ENCODE peak calls at places on chromosomes 11 and 22, in seven cellular contexts. V is effector memory CD4-positive, alpha-beta T cell; I is fibroblast of lung; S is adrenal gland; C is stomach; A is heart right ventricle; R is GM23248. W is an unnamed sample. For H3K4me1, the result is how much of the 10 kb centered on the place peaks cover.

GRCh38 chr11:36123353-36124220 is 165.6 kb downstream of the COMMD9 start:
- DNase-seq in V (no peak), I (no peak), S (no peak), C (no peak), A (no peak), R (no peak), W (no peak)

GRCh38 chr11:132035736-132036135 is 665.3 kb downstream of the NTM start:
- DNase-seq in V (no peak), I (no peak), S (no peak), C (no peak), A (no peak), R (no peak), W (no peak)

GRCh38 chr11:95593101-95593500 is 196.5 kb downstream of the FAM76B start:
- DNase-seq in V (no peak), I (peak), S (no peak), C (no peak), A (peak), R (peak), W (no peak)

GRCh38 chr11:34602245-34602644 is 18.6 kb upstream of the EHF start:
- DNase-seq in V (no peak), I (no peak), S (no peak), C (peak), A (no peak), R (no peak), W (no peak)

GRCh38 chr11:11265994-11266606 is 87.0 kb downstream of the CSNK2A3 start:
- DNase-seq in V (peak), I (no peak), S (no peak), C (peak), A (peak), R (peak), W (no peak)

GRCh38 chr11:115659061-115659963 is 155.1 kb upstream of the CADM1 start:
- DNase-seq in V (no peak), I (peak), S (no peak), C (no peak), A (peak), R (no peak), W (peak)

GRCh38 chr22:49929553-49929979 is 11.1 kb downstream of the CRELD2 start:
- DNase-seq in V (peak), I (no peak), S (no peak), C (peak), A (peak), R (peak), W (peak)

GRCh38 chr11:96051820-96052219 is 127.9 kb upstream of the MTMR2 start:
- DNase-seq in V (no peak), I (no peak), S (no peak), C (no peak), A (no peak), R (no peak), W (no peak)

GRCh38 chr11:62444271-62444833 is 25.5 kb downstream of the SCGB1A1 start:
- DNase-seq in V (no peak), I (peak), S (peak), C (peak), A (peak), R (peak), W (peak)

GRCh38 chr22:41844036-41844435 is 11.1 kb downstream of the SREBF2 start:
- DNase-seq in V (no peak), I (no peak), S (no peak), C (no peak), A (no peak), R (no peak), W (no peak)

GRCh38 chr11:36361901-36362391 is 65.9 kb downstream of the PRR5L start:
- DNase-seq in V (no peak), I (peak), S (no peak), C (no peak), A (no peak), R (peak), W (peak)

GRCh38 chr11:64987998-64988854 is 8.5 kb downstream of the BATF2 start:
- DNase-seq in V (no peak), I (no peak), S (no peak), C (no peak), A (no peak), R (no peak), W (no peak)

GRCh38 chr11:71988050-71988449 is 10.7 kb upstream of the IL18BP start:
- DNase-seq in V (no peak), I (peak), S (peak), C (no peak), A (no peak), R (peak), W (no peak)

GRCh38 chr11:18699269-18699596 is 654 bp downstream of the TMEM86A start:
- DNase-seq in V (no peak), I (no peak), S (no peak), C (no peak), A (no peak), R (peak), W (no peak)

GRCh38 chr22:18970180-18970947 is 34.3 kb upstream of the PRODH start:
- DNase-seq in V (no peak), I (peak), S (no peak), C (no peak), A (no peak), R (peak), W (peak)

GRCh38 chr11:96748639-96749370 is 359.0 kb downstream of the JRKL start:
- DNase-seq in V (no peak), I (peak), S (no peak), C (no peak), A (no peak), R (peak), W (no peak)

DNA sequence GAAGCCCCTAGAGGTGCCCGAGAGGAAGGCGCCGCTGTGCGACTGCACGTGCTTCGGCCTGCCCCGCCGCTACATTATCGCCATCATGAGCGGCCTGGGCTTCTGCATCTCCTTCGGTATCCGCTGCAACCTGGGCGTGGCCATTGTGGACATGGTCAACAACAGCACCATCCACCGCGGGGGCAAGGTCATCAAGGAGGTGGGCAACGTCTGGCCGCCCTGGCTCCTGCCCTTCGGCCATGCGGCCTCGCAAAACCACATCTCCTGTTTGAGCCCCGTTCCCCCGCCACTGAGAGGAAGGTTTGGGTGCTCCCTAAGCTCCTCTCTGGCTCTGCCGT is 3.4 kb downstream of the SLC17A6 start:
- DNase-seq in V (no peak), I (no peak), S (no peak), C (no peak), A (no peak), R (no peak), W (peak)
- H3K4me1 ChIP-seq in V (under half), I (under half), S (under half), C (under half), A (under half), R (under half), W (under half)

DNA sequence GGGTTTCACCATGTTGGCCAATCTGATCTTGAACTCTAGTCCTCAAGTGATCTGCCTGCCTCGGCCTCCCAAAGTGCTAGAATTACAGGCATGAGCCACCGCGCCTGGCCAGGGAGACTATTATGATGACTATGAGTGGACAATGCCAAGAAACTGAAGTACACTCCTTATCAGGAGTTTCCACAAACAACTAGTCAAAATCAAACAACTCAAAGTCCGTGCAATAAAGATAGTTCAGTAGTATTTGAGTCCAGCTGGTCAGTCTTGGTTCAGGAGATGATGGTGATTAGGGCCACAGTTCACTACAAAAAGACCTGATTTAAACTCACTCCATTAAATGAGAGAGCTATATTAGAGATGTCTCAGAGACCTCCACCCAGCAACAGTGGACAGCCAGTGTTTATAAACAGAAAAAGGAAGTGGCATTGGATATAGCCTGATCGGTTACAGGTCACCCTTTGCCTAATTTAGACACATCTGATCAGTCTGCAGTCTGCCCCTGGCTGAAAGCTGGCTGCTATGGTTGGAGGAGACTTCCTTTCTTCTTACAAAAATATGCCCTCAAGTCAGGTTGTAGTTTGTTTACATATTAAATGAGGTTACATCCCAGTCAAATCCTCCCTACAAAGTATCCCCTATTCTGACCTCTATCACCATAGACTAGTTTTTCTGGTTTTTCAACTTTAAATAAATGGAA is 17.0 kb downstream of the CD3E start:
- DNase-seq in V (no peak), I (no peak), S (no peak), C (peak), A (no peak), R (no peak), W (no peak)
- H3K4me1 ChIP-seq in V (under half), I (under half), S (under half), C (under half), A (under half), R (under half), W (under half)

DNA sequence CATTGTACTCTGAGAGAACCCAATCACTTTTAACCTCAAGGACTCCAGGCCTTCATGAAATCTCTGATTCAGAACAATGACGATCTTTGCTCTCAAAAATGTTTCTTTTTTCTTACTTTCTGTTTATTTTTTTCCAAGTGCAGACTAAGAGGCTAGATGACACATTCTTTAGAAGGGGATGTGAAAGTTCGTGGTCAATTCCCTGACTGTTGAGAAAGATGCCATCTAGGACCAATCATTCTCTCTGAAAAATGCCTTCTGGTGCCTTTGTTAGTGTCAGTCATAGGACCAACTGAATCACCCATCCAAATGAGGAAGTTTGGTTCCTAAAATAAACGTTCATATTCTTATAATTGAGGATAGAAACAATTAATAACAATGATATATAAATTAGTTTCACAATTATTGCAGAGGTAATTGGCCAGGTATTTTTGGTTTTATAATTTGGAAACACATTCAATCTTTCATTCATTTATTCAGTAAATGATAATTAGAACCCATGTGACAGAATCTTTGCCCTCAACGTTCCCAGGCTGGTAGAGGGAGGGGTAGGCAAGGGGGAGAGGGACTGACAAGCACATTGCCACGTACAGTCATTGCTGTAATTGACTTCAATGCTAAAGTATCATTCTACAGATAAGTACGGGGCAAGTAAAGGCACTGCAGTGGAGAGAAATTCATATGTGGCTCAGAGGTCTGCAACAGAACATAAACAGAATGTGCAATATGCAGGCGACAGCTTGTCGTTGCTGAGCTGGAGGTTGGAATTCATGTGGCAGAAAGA is 333.4 kb upstream of the MPPED2 start:
- DNase-seq in V (no peak), I (peak), S (no peak), C (no peak), A (no peak), R (peak), W (no peak)
- H3K4me1 ChIP-seq in V (under half), I (under half), S (under half), C (under half), A (under half), R (under half), W (under half)

GRCh38 chr11:2903672-2904011 is 18.1 kb upstream of the CDKN1C start:
- DNase-seq in V (no peak), I (no peak), S (no peak), C (no peak), A (no peak), R (no peak), W (no peak)
- H3K4me1 ChIP-seq in V (under half), I (under half), S (under half), C (half or more), A (under half), R (under half), W (under half)

DNA sequence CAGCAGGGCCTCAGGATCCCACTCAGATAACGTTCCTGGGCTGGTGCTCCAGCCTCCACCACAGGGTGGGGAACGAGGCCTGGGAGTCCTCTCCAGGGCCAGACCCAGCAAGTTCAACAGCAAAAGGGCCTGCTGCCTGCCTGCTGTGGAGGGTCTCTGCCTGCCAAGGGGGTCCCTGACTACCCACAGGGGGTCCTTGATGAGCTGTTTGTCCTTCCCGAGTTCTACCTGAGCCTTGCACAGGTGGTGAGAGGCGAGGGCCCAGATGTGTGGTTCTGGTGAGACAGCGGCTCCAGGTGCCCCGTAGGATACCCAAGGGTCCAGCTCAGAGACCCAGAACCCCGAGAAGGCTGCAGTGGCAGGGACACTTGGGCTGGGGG is 4.4 kb downstream of the DUSP8 start:
- DNase-seq in V (no peak), I (no peak), S (no peak), C (no peak), A (no peak), R (no peak), W (no peak)
- H3K4me1 ChIP-seq in V (under half), I (under half), S (under half), C (under half), A (half or more), R (under half), W (under half)

GRCh38 chr11:114092478-114092877 is 33.0 kb downstream of the ZBTB16 start:
- DNase-seq in V (no peak), I (no peak), S (no peak), C (no peak), A (no peak), R (no peak), W (no peak)

GRCh38 chr11:114094516-114094915 is 35.0 kb downstream of the ZBTB16 start:
- DNase-seq in V (no peak), I (no peak), S (no peak), C (no peak), A (no peak), R (no peak), W (no peak)

GRCh38 chr11:114091791-114092397 is 32.4 kb downstream of the ZBTB16 start:
- DNase-seq in V (no peak), I (no peak), S (no peak), C (no peak), A (no peak), R (no peak), W (no peak)

GRCh38 chr11:114090976-114091375 is 31.5 kb downstream of the ZBTB16 start:
- DNase-seq in V (no peak), I (no peak), S (no peak), C (no peak), A (no peak), R (no peak), W (no peak)

DNA sequence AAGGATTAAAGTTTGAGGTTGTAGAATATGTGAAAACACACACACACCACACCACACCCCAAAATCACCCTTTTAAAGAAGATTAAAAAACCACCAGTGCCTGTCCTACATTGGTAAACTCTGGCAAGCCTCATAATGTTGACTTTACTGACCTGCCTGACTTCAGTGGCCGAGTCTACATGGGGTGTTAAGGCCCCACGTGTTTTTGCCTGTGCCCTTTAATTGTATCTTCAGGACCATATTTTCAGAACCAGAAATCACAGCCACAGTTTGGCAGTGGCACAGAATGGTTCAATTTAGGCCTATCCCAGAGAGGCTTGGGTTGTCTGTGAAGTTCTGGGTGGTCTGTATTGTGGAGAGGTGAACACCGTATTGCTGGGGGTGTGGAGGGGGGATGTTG is 33.4 kb downstream of the ZBTB16 start:
- DNase-seq in V (no peak), I (no peak), S (no peak), C (no peak), A (no peak), R (no peak), W (no peak)
- H3K4me1 ChIP-seq in V (under half), I (under half), S (under half), C (half or more), A (half or more), R (under half), W (half or more)

GRCh38 chr22:46578824-46579561 is 41.2 kb upstream of the GRAMD4 start:
- DNase-seq in V (no peak), I (peak), S (peak), C (peak), A (peak), R (peak), W (peak)

GRCh38 chr22:46578251-46578823 is 40.9 kb upstream of the CELSR1 start:
- DNase-seq in V (no peak), I (no peak), S (peak), C (no peak), A (peak), R (peak), W (peak)

GRCh38 chr22:46575915-46576555 is 38.6 kb upstream of the CELSR1 start:
- DNase-seq in V (no peak), I (no peak), S (no peak), C (no peak), A (no peak), R (no peak), W (peak)

GRCh38 chr22:46576556-46577351 is 39.3 kb upstream of the CELSR1 start:
- DNase-seq in V (peak), I (peak), S (no peak), C (peak), A (peak), R (peak), W (peak)

GRCh38 chr22:46577361-46578249 is 40.2 kb upstream of the CELSR1 start:
- DNase-seq in V (no peak), I (no peak), S (no peak), C (no peak), A (peak), R (peak), W (peak)
- H3K4me1 ChIP-seq in V (under half), I (under half), S (under half), C (half or more), A (half or more), R (under half), W (half or more)